ENCODE peak calls at places on chromosome 9, in five cellular contexts. F, T, P, E and K are unnamed samples.

GRCh38 chr9:131734165-131734610 is 5.7 kb downstream of the RAPGEF1 start:
- DNase-seq in F (peak), T (peak), P (peak), E (peak), K (peak)

GRCh38 chr9:22156586-22156985 is 147.5 kb upstream of the CDKN2B start:
- DNase-seq in F (no peak), T (no peak), P (no peak), E (no peak), K (no peak)

GRCh38 chr9:6632516-6633328 is 12.8 kb downstream of the GLDC start:
- DNase-seq in F (no peak), T (no peak), P (no peak), E (no peak), K (no peak)

GRCh38 chr9:123251741-123252140 is 16.6 kb downstream of the STRBP start:
- DNase-seq in F (no peak), T (no peak), P (no peak), E (no peak), K (no peak)

GRCh38 chr9:128554155-128554862 is 1.9 kb downstream of the SPTAN1 start:
- DNase-seq in F (peak), T (peak), P (peak), E (peak), K (no peak)

GRCh38 chr9:21519855-21520434 is 37.8 kb upstream of the IFNE start:
- DNase-seq in F (no peak), T (no peak), P (no peak), E (no peak), K (no peak)

GRCh38 chr9:121643473-121643872 is 8.0 kb upstream of the DAB2IP start:
- DNase-seq in F (no peak), T (no peak), P (no peak), E (no peak), K (no peak)

GRCh38 chr9:72139233-72139632 is 10.0 kb upstream of the GDA start:
- DNase-seq in F (no peak), T (no peak), P (no peak), E (no peak), K (no peak)

GRCh38 chr9:123107639-123108285 is 74.3 kb downstream of the GPR21 start:
- DNase-seq in F (no peak), T (no peak), P (no peak), E (no peak), K (no peak)

GRCh38 chr9:130973686-130974281 is 34.7 kb upstream of the FIBCD1 start:
- DNase-seq in F (no peak), T (no peak), P (no peak), E (no peak), K (no peak)

GRCh38 chr9:82532504-82532903 is 530.4 kb downstream of the RASEF start:
- DNase-seq in F (no peak), T (no peak), P (no peak), E (peak), K (peak)

GRCh38 chr9:105150991-105151685 is 93.3 kb upstream of the SLC44A1 start:
- DNase-seq in F (no peak), T (peak), P (no peak), E (peak), K (no peak)

GRCh38 chr9:112921549-112921948 is 30.9 kb upstream of the SLC46A2 start:
- DNase-seq in F (no peak), T (peak), P (no peak), E (peak), K (no peak)
- TF ChIP-seq CTCF in F (peak), T (peak), P (peak), E (peak), K (peak)

DNA sequence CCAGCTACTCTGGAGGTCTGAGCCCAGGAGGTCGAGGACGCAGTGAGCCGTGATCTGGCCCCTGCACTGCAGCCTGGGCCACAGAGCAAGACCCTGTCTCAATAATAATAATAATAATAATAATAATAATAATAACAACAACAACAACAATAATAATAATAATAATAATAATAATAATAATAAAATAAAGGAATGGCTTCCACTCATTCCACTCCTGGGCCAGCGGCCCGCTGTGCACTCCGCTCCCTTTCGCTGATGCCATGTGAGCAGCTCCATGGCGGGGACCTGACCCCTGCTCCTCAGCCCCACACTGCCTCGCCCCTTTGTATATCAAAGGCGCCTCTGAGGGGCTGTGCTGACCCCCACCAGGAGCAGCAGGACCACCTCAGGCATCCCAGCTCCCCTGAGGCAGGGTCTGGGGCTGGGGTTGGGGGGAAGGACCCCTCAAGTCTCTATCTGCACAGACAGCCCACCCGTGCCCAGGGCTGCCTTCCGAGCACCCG is 20.0 kb downstream of the GBGT1 start:
- DNase-seq in F (no peak), T (no peak), P (no peak), E (no peak), K (no peak)
- H3K4me3 ChIP-seq in F (no peak), T (no peak), P (peak), E (no peak), K (peak)

DNA sequence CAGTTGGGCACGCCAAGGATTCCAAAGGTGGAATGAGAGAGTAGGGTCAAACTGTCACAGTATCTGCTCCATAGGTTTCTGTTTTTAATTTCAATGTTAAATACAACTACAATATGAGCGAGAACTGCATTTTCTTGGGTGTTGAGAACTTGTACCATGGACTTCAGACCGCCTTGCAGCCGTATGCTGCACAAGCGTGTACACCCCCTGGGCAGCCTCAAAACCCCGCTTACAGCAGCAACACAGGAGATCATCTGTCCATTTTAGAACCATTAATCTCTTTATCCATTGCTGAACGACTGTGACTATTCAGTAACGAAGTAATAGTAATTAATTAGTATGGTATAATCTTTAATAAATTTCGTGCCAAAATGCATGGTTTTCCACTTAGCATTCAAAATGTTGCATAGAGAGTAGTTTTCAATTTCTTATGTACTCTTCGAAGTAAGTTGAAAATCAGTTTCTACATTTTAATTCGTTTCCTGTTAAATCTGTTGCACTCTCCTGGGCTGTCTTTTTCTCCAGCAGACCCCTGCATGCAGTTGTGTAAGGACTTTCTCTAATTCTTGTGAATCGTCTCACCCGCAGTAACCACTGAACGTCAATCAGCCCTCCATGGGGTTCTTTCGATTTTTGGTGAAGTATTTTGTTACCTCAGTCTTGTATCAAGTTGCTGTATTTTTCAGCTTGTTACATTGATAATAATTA is 42.0 kb upstream of the GARNL3 start:
- DNase-seq in F (no peak), T (no peak), P (no peak), E (no peak), K (no peak)
- TF ChIP-seq CTCF in F (no peak), T (no peak), P (no peak), E (no peak), K (no peak)

GRCh38 chr9:16092627-16093091 is 539.8 kb downstream of the CCDC171 start:
- DNase-seq in F (peak), T (no peak), P (peak), E (peak), K (no peak)
- H3K4me3 ChIP-seq in F (no peak), T (peak), P (peak), E (no peak), K (no peak)

GRCh38 chr9:93996863-93997262 is 41.7 kb upstream of the BARX1 start:
- DNase-seq in F (no peak), T (no peak), P (no peak), E (no peak), K (no peak)
- TF ChIP-seq CTCF in F (no peak), T (no peak), P (no peak), E (no peak), K (peak)

GRCh38 chr9:99326917-99327189 is 104.8 kb downstream of the SEC61B start:
- DNase-seq in F (no peak), T (no peak), P (no peak), E (no peak), K (no peak)

GRCh38 chr9:99322299-99322698 is 100.2 kb downstream of the SEC61B start:
- DNase-seq in F (no peak), T (no peak), P (no peak), E (no peak), K (no peak)

GRCh38 chr9:99326112-99326916 is 104.2 kb downstream of the SEC61B start:
- DNase-seq in F (no peak), T (no peak), P (no peak), E (peak), K (no peak)

GRCh38 chr9:99327667-99328066 is 105.6 kb downstream of the SEC61B start:
- DNase-seq in F (no peak), T (no peak), P (no peak), E (no peak), K (no peak)
- H3K4me3 ChIP-seq in F (no peak), T (no peak), P (no peak), E (no peak), K (no peak)